ENCODE peak calls at places on chromosomes 13 and 19, in four cellular contexts. J is body of pancreas, D is psoas muscle, N is AG04450. Q is an unnamed sample.

GRCh38 chr19:47509973-47510372 is 4.9 kb downstream of the NAPA start:
- DNase-seq in J (peak), D (peak), N (no peak), Q (no peak)

GRCh38 chr13:109869312-109870237 is 83.2 kb upstream of the IRS2 start:
- DNase-seq in J (peak), D (peak), N (peak), Q (peak)

GRCh38 chr13:27573265-27573664 is 47.1 kb downstream of the LNX2 start:
- DNase-seq in J (no peak), D (no peak), N (peak), Q (no peak)

GRCh38 chr13:50713849-50714248 is 129.6 kb downstream of the DLEU7 start:
- DNase-seq in J (no peak), D (no peak), N (peak), Q (peak)

GRCh38 chr19:10104130-10104513 is 1.6 kb upstream of the ANGPTL6 start:
- DNase-seq in J (no peak), D (no peak), N (no peak), Q (no peak)

GRCh38 chr19:45191324-45191845 is 12.8 kb downstream of the BLOC1S3 start:
- DNase-seq in J (no peak), D (no peak), N (no peak), Q (no peak)

GRCh38 chr19:52492991-52493470 is 34.4 kb upstream of the ZNF808 start:
- DNase-seq in J (no peak), D (no peak), N (no peak), Q (peak)

GRCh38 chr19:35755160-35755549 is 1.7 kb downstream of the HSPB6 start:
- DNase-seq in J (no peak), D (no peak), N (no peak), Q (no peak)

GRCh38 chr19:6753178-6754031 is 13.8 kb downstream of the SH2D3A start:
- DNase-seq in J (peak), D (peak), N (no peak), Q (peak)

GRCh38 chr13:24539500-24540165 is 27.1 kb upstream of the PARP4 start:
- DNase-seq in J (no peak), D (no peak), N (no peak), Q (no peak)

GRCh38 chr19:5102520-5102919 is 133.6 kb downstream of the KDM4B start:
- DNase-seq in J (no peak), D (no peak), N (no peak), Q (no peak)

GRCh38 chr13:33138441-33138840 is 122.2 kb downstream of the KL start:
- DNase-seq in J (no peak), D (peak), N (no peak), Q (no peak)

GRCh38 chr19:29326849-29327840 is 114.2 kb upstream of the UQCRFS1 start:
- DNase-seq in J (no peak), D (no peak), N (no peak), Q (no peak)

GRCh38 chr19:14686411-14686810 is 3.4 kb upstream of the ZNF333 start:
- DNase-seq in J (no peak), D (no peak), N (no peak), Q (peak)

GRCh38 chr19:50492303-50493052 is 15.8 kb upstream of the GARIN5A start:
- DNase-seq in J (no peak), D (peak), N (no peak), Q (peak)

GRCh38 chr13:76271728-76272232 is 614.4 kb downstream of the KCTD12 start:
- DNase-seq in J (no peak), D (no peak), N (no peak), Q (no peak)

GRCh38 chr19:43711751-43712355 is 4.0 kb upstream of the IRGC start:
- DNase-seq in J (no peak), D (no peak), N (no peak), Q (no peak)

GRCh38 chr19:16836115-16836905 is 7.1 kb downstream of the SIN3B start:
- DNase-seq in J (no peak), D (no peak), N (no peak), Q (peak)

GRCh38 chr19:28794301-28794700 is 418.6 kb downstream of the UQCRFS1 start:
- DNase-seq in J (no peak), D (no peak), N (no peak), Q (no peak)

GRCh38 chr13:79528759-79529191 is 47.8 kb downstream of the NDFIP2 start:
- DNase-seq in J (no peak), D (no peak), N (no peak), Q (no peak)

GRCh38 chr13:112744306-112745021 is 54.6 kb downstream of the ATP11A start:
- DNase-seq in J (no peak), D (no peak), N (no peak), Q (no peak)

GRCh38 chr19:48780684-48781391 is 25.5 kb downstream of the FGF21 start:
- DNase-seq in J (peak), D (peak), N (no peak), Q (no peak)

GRCh38 chr19:11281336-11282049 is 14.5 kb upstream of the TSPAN16 start:
- DNase-seq in J (no peak), D (no peak), N (no peak), Q (no peak)

GRCh38 chr19:16737909-16738308 is 18.3 kb downstream of the NWD1 start:
- DNase-seq in J (no peak), D (no peak), N (peak), Q (no peak)

GRCh38 chr19:18507021-18507726 is 14.7 kb downstream of the ELL start:
- DNase-seq in J (no peak), D (peak), N (no peak), Q (no peak)

GRCh38 chr19:306151-306900 is 15.1 kb upstream of the PLPP2 start:
- DNase-seq in J (no peak), D (peak), N (no peak), Q (no peak)

GRCh38 chr13:32471187-32471922 is 43.4 kb upstream of the N4BP2L1 start:
- DNase-seq in J (no peak), D (peak), N (peak), Q (no peak)

GRCh38 chr19:6697291-6697690 is 23.2 kb downstream of the C3 start:
- DNase-seq in J (no peak), D (no peak), N (no peak), Q (peak)

GRCh38 chr13:89688908-89689307 is 1658.6 kb upstream of the MIR17HG start:
- DNase-seq in J (no peak), D (no peak), N (no peak), Q (no peak)

GRCh38 chr13:61410669-61411297 is 4.9 kb downstream of the PCDH20 start:
- DNase-seq in J (no peak), D (no peak), N (no peak), Q (no peak)

GRCh38 chr19:4518345-4519171 is at the start of gene PLIN4:
- DNase-seq in J (peak), D (peak), N (no peak), Q (no peak)

GRCh38 chr19:19661675-19662251 is 1.7 kb downstream of the ATP13A1 start:
- DNase-seq in J (no peak), D (no peak), N (no peak), Q (peak)

GRCh38 chr13:98129059-98129741 is 13.7 kb upstream of the FARP1 start:
- DNase-seq in J (no peak), D (no peak), N (no peak), Q (no peak)

DNA sequence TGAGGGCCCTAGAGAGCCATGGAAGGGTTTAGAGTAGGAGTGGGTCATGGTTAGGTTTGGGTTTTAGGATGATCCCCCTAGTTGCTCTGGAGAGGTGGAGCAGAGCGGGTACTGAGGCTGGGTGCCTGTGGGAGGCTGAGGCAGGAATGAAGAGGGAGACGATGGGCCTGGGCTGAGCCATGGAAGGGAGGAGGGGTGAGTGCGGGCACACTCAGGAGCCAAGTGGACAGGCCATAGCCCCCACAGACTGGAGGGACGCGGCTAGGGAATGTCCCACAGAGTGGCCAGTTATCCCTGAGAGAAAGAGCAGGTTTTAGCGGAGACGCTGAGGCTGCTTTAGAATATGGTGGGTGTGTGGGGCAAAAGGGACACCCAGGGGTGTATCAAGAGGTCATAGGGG is 6.0 kb upstream of the CATSPERG start:
- DNase-seq in J (no peak), D (no peak), N (no peak), Q (no peak)
- TF ChIP-seq CTCF in J (no peak), D (no peak), N (no peak), Q (no peak)

GRCh38 chr13:111344471-111345191 is 24.2 kb downstream of the TEX29 start:
- DNase-seq in J (no peak), D (peak), N (peak), Q (no peak)
- TF ChIP-seq CTCF in J (no peak), D (peak), N (peak), Q (no peak)

DNA sequence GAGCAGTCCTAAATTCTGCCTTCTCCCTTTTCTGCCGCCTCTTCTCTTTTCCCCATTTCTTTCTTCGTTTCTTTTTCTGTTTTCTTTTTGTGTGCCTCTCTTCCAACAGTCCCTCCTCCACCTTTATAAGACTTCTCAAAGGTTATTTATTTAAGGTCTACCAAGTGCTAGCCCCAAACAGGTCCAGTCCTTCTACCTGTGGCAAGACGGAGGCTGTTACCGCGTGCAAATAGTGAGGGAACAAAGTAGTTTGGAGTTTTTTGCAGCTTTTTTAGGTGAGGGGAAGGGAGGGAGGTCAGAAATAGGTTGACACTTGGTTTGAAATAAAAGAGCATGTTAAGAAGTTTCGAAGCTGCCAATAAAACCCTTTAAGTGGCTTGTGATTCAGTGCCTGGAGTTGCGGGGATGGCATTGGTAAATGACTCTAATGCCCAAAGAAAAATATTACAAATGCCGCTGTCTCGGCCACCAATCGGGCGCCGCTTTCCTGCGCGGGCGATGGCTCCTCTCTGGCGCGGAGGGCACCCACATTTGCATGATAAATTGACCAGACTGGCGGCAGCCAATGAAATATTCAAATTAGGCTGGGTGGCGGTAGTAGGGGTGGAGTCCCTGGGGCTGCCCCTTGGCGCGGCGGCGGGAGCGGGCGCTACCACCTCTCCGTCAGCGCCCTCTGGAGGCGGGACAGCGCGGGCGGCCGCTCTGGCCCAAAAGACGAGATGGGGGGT is 7.5 kb upstream of the TSHZ3 start:
- DNase-seq in J (peak), D (peak), N (no peak), Q (peak)
- TF ChIP-seq CTCF in J (peak), D (peak), N (no peak), Q (peak)

GRCh38 chr19:33997690-33998089 is 174.6 kb upstream of the LSM14A start:
- DNase-seq in J (no peak), D (no peak), N (no peak), Q (no peak)
- TF ChIP-seq CTCF in J (peak), D (no peak), N (peak), Q (no peak)

DNA sequence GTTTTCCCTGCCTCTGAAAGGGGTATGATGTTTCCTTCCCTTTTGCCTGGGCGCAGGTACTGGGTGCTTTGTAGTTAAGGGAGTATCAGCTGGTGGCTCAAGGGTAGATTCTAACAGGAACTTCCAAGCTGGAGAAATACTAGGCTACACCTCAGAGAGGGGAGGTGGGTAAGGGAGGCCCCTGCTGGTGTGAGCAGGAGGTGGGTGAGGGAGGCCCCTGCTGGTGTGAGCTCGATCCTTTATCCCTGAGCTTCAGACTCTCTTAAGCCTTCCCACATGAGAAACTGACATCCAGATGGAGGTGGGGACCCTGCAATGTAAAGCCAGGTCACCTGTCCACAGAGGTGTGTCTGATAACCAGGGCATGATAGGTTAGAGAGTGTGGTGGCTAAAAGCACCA is 32.1 kb downstream of the CYP2B6 start:
- DNase-seq in J (no peak), D (no peak), N (no peak), Q (no peak)
- TF ChIP-seq CTCF in J (no peak), D (no peak), N (no peak), Q (no peak)

DNA sequence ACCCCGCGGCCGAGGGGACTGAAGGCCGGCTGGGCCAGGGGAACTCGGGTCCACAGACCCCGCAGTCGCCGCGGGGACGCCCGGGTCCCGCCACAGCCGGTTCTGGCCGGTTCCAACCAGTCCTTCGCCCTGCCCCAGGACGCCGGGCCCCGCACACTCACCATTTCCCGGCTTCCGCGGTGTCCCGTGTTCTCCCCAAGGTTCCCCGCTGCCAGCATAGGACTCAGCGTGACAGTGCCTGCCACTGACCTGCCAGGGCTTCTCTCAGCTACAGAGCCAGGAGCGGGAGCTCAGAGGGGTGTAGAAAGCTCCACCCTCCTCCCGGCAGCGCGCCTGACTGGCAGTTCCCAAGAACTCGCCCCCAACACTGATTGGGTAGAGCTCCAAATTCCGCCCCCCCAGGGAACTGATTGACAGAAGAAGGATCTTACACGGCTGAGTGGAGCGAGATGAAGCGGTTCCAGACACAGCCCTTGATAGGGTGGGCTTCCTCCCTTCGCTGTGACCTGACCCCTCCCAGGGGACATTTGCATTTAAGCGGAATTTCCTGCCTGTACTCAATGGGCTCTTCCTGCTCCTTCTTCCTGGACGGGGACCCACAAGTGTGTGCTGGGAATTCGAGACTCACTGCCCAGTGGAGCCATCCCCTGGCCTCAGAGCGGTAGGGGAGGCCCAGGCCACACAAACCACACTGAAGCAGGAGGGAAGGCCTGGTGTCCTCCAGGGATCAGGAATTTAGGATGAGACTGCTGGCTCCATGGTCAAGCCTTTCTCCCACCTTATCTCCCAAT is at the start of gene ZNF442:
- DNase-seq in J (peak), D (peak), N (peak), Q (peak)
- TF ChIP-seq CTCF in J (peak), D (peak), N (peak), Q (no peak)